ENCODE peak calls at places on chromosomes 3 and 15, in seven cellular contexts. G is endodermal cell; O is AG04450; T is SJSA1; H is fibroblast of lung; E is PC-3; N is CD8-positive, alpha-beta T cell. K is an unnamed sample.

GRCh38 chr3:46095307-46095706 is 68.0 kb upstream of the XCR1 start:
- DNase-seq in G (no peak), O (no peak), T (no peak), H (no peak), E (no peak), N (no peak), K (no peak)

GRCh38 chr15:33846151-33846550 is 122.1 kb upstream of the CHRM5 start:
- DNase-seq in G (no peak), O (no peak), T (no peak), H (no peak), E (no peak), N (no peak), K (no peak)

GRCh38 chr3:152574461-152575079 is 260.4 kb upstream of the P2RY1 start:
- DNase-seq in G (peak; percentile 69), O (no peak), T (peak; percentile 9), H (peak; percentile 75), E (peak; percentile 66), N (peak; percentile 17), K (no peak)

GRCh38 chr3:41131224-41131623 is 68.1 kb upstream of the CTNNB1 start:
- DNase-seq in G (no peak), O (no peak), T (no peak), H (no peak), E (peak; percentile 95), N (no peak), K (no peak)

GRCh38 chr15:81809543-81809942 is 236.3 kb downstream of the MEX3B start:
- DNase-seq in G (peak; percentile 70), O (no peak), T (no peak), H (peak; percentile 18), E (peak; percentile 15), N (no peak), K (no peak)

GRCh38 chr15:83422541-83422940 is 24.6 kb upstream of the SH3GL3 start:
- DNase-seq in G (no peak), O (no peak), T (no peak), H (no peak), E (no peak), N (no peak), K (no peak)

GRCh38 chr3:17605032-17605431 is 137.4 kb downstream of the TBC1D5 start:
- DNase-seq in G (no peak), O (peak; percentile 29), T (peak; percentile 48), H (peak; percentile 82), E (peak; percentile 92), N (no peak), K (no peak)

GRCh38 chr15:88126695-88127476 is 129.7 kb downstream of the NTRK3 start:
- DNase-seq in G (no peak), O (no peak), T (no peak), H (no peak), E (no peak), N (no peak), K (no peak)

GRCh38 chr3:10594915-10595314 is 89.5 kb upstream of the ATP2B2 start:
- DNase-seq in G (peak; percentile 97), O (peak; percentile 18), T (peak; percentile 16), H (peak; percentile 34), E (peak; percentile 70), N (peak; percentile 36), K (peak; percentile 7)

GRCh38 chr3:24388159-24388558 is 106.5 kb downstream of the THRB start:
- DNase-seq in G (no peak), O (no peak), T (no peak), H (no peak), E (no peak), N (no peak), K (no peak)

GRCh38 chr3:157405457-157405856 is 31.2 kb upstream of the PTX3 start:
- DNase-seq in G (no peak), O (peak; percentile 24), T (no peak), H (peak; percentile 47), E (peak; percentile 71), N (no peak), K (no peak)

GRCh38 chr3:37779289-37780152 is 82.2 kb upstream of the CTDSPL start:
- DNase-seq in G (peak; percentile 64), O (peak; percentile 55), T (peak; percentile 50), H (peak; percentile 90), E (peak; percentile 84), N (no peak), K (no peak)

GRCh38 chr3:53748512-53749271 is 97.5 kb downstream of the CHDH start:
- DNase-seq in G (peak; percentile 77), O (no peak), T (no peak), H (no peak), E (no peak), N (no peak), K (no peak)

GRCh38 chr3:11794927-11795326 is 51.8 kb downstream of the TAMM41 start:
- DNase-seq in G (no peak), O (no peak), T (no peak), H (no peak), E (no peak), N (no peak), K (no peak)

GRCh38 chr3:69411331-69411730 is 25.4 kb upstream of the FRMD4B start:
- DNase-seq in G (no peak), O (no peak), T (no peak), H (no peak), E (peak; percentile 39), N (no peak), K (no peak)

GRCh38 chr3:157572559-157573270 is 69.5 kb upstream of the VEPH1 start:
- DNase-seq in G (peak; percentile 76), O (no peak), T (peak; percentile 37), H (peak; percentile 59), E (peak; percentile 81), N (no peak), K (peak; percentile 7)

GRCh38 chr3:77321646-77322045 is 281.7 kb downstream of the ROBO2 start:
- DNase-seq in G (no peak), O (no peak), T (no peak), H (no peak), E (peak; percentile 52), N (no peak), K (no peak)

GRCh38 chr3:128071771-128072453 is 19.7 kb downstream of the SEC61A1 start:
- DNase-seq in G (peak; percentile 37), O (no peak), T (no peak), H (no peak), E (no peak), N (no peak), K (no peak)

GRCh38 chr3:120348065-120348980 is 831 bp downstream of the LRRC58 start:
- DNase-seq in G (no peak), O (no peak), T (no peak), H (peak; percentile 4), E (peak; percentile 32), N (peak; percentile 49), K (peak; percentile 72)

GRCh38 chr3:137217733-137218132 is 259.9 kb downstream of the IL20RB start:
- DNase-seq in G (peak; percentile 85), O (no peak), T (no peak), H (no peak), E (no peak), N (no peak), K (no peak)

GRCh38 chr3:149512073-149512782 is 37.7 kb downstream of the TM4SF4 start:
- DNase-seq in G (peak; percentile 90), O (no peak), T (peak; percentile 42), H (peak; percentile 71), E (peak; percentile 84), N (peak; percentile 26), K (peak; percentile 8)

GRCh38 chr3:158127250-158128219 is 17.6 kb downstream of the RSRC1 start:
- DNase-seq in G (no peak), O (no peak), T (no peak), H (peak; percentile 19), E (peak; percentile 56), N (no peak), K (no peak)

GRCh38 chr15:51004103-51004536 is 90.6 kb downstream of the TNFAIP8L3 start:
- DNase-seq in G (peak; percentile 59), O (no peak), T (no peak), H (peak; percentile 14), E (peak; percentile 60), N (no peak), K (no peak)

GRCh38 chr3:99710094-99710493 is 71.7 kb downstream of the COL8A1 start:
- DNase-seq in G (no peak), O (no peak), T (no peak), H (no peak), E (no peak), N (no peak), K (no peak)
- H3K27ac ChIP-seq in G (no peak overlapping the region), O (no peak overlapping the region), T (no peak overlapping the region), H (no peak overlapping the region), E (no peak overlapping the region), N (no peak overlapping the region), K (no peak overlapping the region)

DNA sequence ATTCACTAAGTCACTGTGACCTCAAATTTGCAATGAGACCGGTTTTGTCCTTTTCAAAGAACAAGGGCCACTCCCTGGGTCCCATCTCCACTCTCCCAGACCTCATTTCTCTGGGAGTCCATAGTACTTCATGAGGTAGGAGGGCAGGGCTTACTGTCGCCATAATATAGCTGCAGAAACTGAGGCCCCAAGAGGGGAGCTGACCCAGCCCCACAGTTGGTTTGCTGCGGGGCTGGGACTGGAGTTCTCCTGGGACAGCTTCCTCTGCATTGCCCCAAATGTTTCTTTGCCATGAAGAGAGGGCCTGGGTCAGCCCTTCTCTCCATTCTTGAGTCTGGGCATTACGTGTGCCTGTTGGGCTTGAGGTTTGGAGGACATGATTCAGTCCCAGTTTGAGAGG is 60.1 kb downstream of the ITGA11 start:
- DNase-seq in G (no peak), O (no peak), T (no peak), H (no peak), E (no peak), N (no peak), K (no peak)
- H3K27ac ChIP-seq in G (no peak overlapping the region), O (no peak overlapping the region), T (no peak overlapping the region), H (no peak overlapping the region), E (no peak overlapping the region), N (no peak overlapping the region), K (no peak overlapping the region)

GRCh38 chr15:98647774-98648653 is at the start of gene IGF1R:
- DNase-seq in G (peak; percentile 93), O (peak; percentile 54), T (peak; percentile 87), H (peak; percentile 88), E (peak; percentile 93), N (peak; percentile 82), K (peak; percentile 59)
- H3K27ac ChIP-seq in G (peak within 1 kb of the TSS; percentile 99), O (peak within 1 kb of the TSS; percentile 80), T (peak within 1 kb of the TSS; percentile 70), H (peak within 1 kb of the TSS; percentile 84), E (no peak within 1 kb of the TSS), N (peak within 1 kb of the TSS; percentile 88), K (no peak within 1 kb of the TSS)

GRCh38 chr3:61809879-61810278 is 248.5 kb downstream of the PTPRG start:
- DNase-seq in G (no peak), O (no peak), T (no peak), H (peak; percentile 37), E (no peak), N (no peak), K (no peak)

GRCh38 chr3:61807865-61808276 is 246.5 kb downstream of the PTPRG start:
- DNase-seq in G (no peak), O (no peak), T (peak; percentile 4), H (peak; percentile 63), E (no peak), N (no peak), K (no peak)

GRCh38 chr3:61806810-61807209 is 245.4 kb downstream of the PTPRG start:
- DNase-seq in G (no peak), O (no peak), T (no peak), H (no peak), E (no peak), N (no peak), K (no peak)

GRCh38 chr3:61808999-61809398 is 247.6 kb downstream of the PTPRG start:
- DNase-seq in G (no peak), O (no peak), T (no peak), H (no peak), E (no peak), N (no peak), K (no peak)

DNA sequence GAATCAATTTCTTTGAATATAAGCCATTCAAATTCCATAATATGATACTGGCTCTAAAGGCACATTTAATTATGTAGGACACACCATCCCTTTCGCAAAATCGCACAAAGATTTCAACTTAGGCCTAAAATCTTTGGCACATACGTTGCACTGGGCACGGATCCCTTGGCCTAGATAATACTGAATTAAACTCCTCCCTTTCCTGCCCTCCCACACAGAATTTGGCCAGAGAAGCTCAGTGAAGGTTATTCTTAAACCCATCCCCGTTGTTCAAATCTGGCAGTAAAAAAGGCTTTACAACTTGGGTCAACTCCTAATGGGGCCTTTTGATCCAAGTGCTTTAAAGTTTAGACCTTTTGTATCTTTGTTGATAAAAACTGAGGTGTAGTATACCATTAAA is 247.2 kb downstream of the PTPRG start:
- DNase-seq in G (no peak), O (no peak), T (no peak), H (peak; percentile 62), E (no peak), N (no peak), K (no peak)
- H3K27ac ChIP-seq in G (no peak overlapping the region), O (no peak overlapping the region), T (no peak overlapping the region), H (no peak overlapping the region), E (no peak overlapping the region), N (no peak overlapping the region), K (no peak overlapping the region)

K was measured in CD8-positive, alpha-beta memory T cell.